ENCODE peak calls at places on chromosomes 16 and 17, in eight cellular contexts. One of them, this sample, is unnamed. For H3K4me1, the result is how much of the 10 kb centered on the place peaks cover.

GRCh38 chr16:85289760-85290625 is 177.7 kb upstream of the CIBAR2 start:
- DNase-seq in suprapubic skin: no peak
- DNase-seq in ascending aorta: no peak
- DNase-seq in cardiac muscle cell: no peak
- DNase-seq in endodermal cell: no peak
- DNase-seq in psoas muscle: no peak
- DNase-seq in right lobe of liver: no peak
- DNase-seq in adipocyte: no peak
- DNase-seq in this sample: no peak

GRCh38 chr17:51487947-51488346 is 227.6 kb downstream of the UTP18 start:
- DNase-seq in suprapubic skin: no peak
- DNase-seq in ascending aorta: no peak
- DNase-seq in cardiac muscle cell: peak
- DNase-seq in endodermal cell: peak
- DNase-seq in psoas muscle: no peak
- DNase-seq in right lobe of liver: no peak
- DNase-seq in adipocyte: no peak
- DNase-seq in this sample: no peak

GRCh38 chr17:1422907-1423306 is 22.9 kb upstream of the YWHAE start:
- DNase-seq in suprapubic skin: no peak
- DNase-seq in ascending aorta: peak
- DNase-seq in cardiac muscle cell: no peak
- DNase-seq in endodermal cell: no peak
- DNase-seq in psoas muscle: no peak
- DNase-seq in right lobe of liver: no peak
- DNase-seq in adipocyte: peak
- DNase-seq in this sample: peak

GRCh38 chr16:4450921-4451619 is 23.4 kb downstream of the NMRAL1 start:
- DNase-seq in suprapubic skin: no peak
- DNase-seq in ascending aorta: no peak
- DNase-seq in cardiac muscle cell: no peak
- DNase-seq in endodermal cell: no peak
- DNase-seq in psoas muscle: no peak
- DNase-seq in right lobe of liver: no peak
- DNase-seq in adipocyte: peak
- DNase-seq in this sample: no peak

GRCh38 chr17:12445331-12445730 is 220.4 kb upstream of the MYOCD start:
- DNase-seq in suprapubic skin: no peak
- DNase-seq in ascending aorta: no peak
- DNase-seq in cardiac muscle cell: no peak
- DNase-seq in endodermal cell: no peak
- DNase-seq in psoas muscle: no peak
- DNase-seq in right lobe of liver: no peak
- DNase-seq in adipocyte: no peak
- DNase-seq in this sample: no peak

GRCh38 chr16:3388325-3388724 is 12.5 kb downstream of the ZSCAN32 start:
- DNase-seq in suprapubic skin: no peak
- DNase-seq in ascending aorta: no peak
- DNase-seq in cardiac muscle cell: no peak
- DNase-seq in endodermal cell: no peak
- DNase-seq in psoas muscle: no peak
- DNase-seq in right lobe of liver: no peak
- DNase-seq in adipocyte: no peak
- DNase-seq in this sample: no peak

GRCh38 chr16:85422374-85423185 is 190.5 kb upstream of the GSE1 start:
- DNase-seq in suprapubic skin: no peak
- DNase-seq in ascending aorta: no peak
- DNase-seq in cardiac muscle cell: peak
- DNase-seq in endodermal cell: peak
- DNase-seq in psoas muscle: no peak
- DNase-seq in right lobe of liver: peak
- DNase-seq in adipocyte: no peak
- DNase-seq in this sample: no peak

GRCh38 chr17:47978324-47978723 is 7.4 kb downstream of the CDK5RAP3 start:
- DNase-seq in suprapubic skin: no peak
- DNase-seq in ascending aorta: no peak
- DNase-seq in cardiac muscle cell: peak
- DNase-seq in endodermal cell: peak
- DNase-seq in psoas muscle: peak
- DNase-seq in right lobe of liver: no peak
- DNase-seq in adipocyte: peak
- DNase-seq in this sample: no peak

GRCh38 chr17:42517516-42517915 is 18.5 kb upstream of the NAGLU start:
- DNase-seq in suprapubic skin: peak
- DNase-seq in ascending aorta: peak
- DNase-seq in cardiac muscle cell: peak
- DNase-seq in endodermal cell: peak
- DNase-seq in psoas muscle: peak
- DNase-seq in right lobe of liver: peak
- DNase-seq in adipocyte: peak
- DNase-seq in this sample: peak

GRCh38 chr16:27228621-27229501 is 25.5 kb downstream of the KDM8 start:
- DNase-seq in suprapubic skin: no peak
- DNase-seq in ascending aorta: no peak
- DNase-seq in cardiac muscle cell: peak
- DNase-seq in endodermal cell: no peak
- DNase-seq in psoas muscle: peak
- DNase-seq in right lobe of liver: no peak
- DNase-seq in adipocyte: no peak
- DNase-seq in this sample: no peak

GRCh38 chr17:3828151-3828851 is 17.7 kb downstream of the NCBP3 start:
- DNase-seq in suprapubic skin: no peak
- DNase-seq in ascending aorta: no peak
- DNase-seq in cardiac muscle cell: no peak
- DNase-seq in endodermal cell: no peak
- DNase-seq in psoas muscle: no peak
- DNase-seq in right lobe of liver: no peak
- DNase-seq in adipocyte: peak
- DNase-seq in this sample: no peak

GRCh38 chr16:47028767-47029377 is 55.4 kb upstream of the DNAJA2 start:
- DNase-seq in suprapubic skin: no peak
- DNase-seq in ascending aorta: no peak
- DNase-seq in cardiac muscle cell: no peak
- DNase-seq in endodermal cell: no peak
- DNase-seq in psoas muscle: no peak
- DNase-seq in right lobe of liver: no peak
- DNase-seq in adipocyte: no peak
- DNase-seq in this sample: no peak

GRCh38 chr17:8941520-8941919 is 24.0 kb downstream of the PIK3R5 start:
- DNase-seq in suprapubic skin: no peak
- DNase-seq in ascending aorta: no peak
- DNase-seq in cardiac muscle cell: no peak
- DNase-seq in endodermal cell: no peak
- DNase-seq in psoas muscle: no peak
- DNase-seq in right lobe of liver: no peak
- DNase-seq in adipocyte: no peak
- DNase-seq in this sample: no peak

GRCh38 chr17:3879181-3879580 is 13.7 kb downstream of the CAMKK1 start:
- DNase-seq in suprapubic skin: no peak
- DNase-seq in ascending aorta: no peak
- DNase-seq in cardiac muscle cell: peak
- DNase-seq in endodermal cell: no peak
- DNase-seq in psoas muscle: peak
- DNase-seq in right lobe of liver: no peak
- DNase-seq in adipocyte: peak
- DNase-seq in this sample: no peak

GRCh38 chr17:52027620-52028019 is 130.9 kb downstream of the CA10 start:
- DNase-seq in suprapubic skin: no peak
- DNase-seq in ascending aorta: no peak
- DNase-seq in cardiac muscle cell: no peak
- DNase-seq in endodermal cell: no peak
- DNase-seq in psoas muscle: no peak
- DNase-seq in right lobe of liver: no peak
- DNase-seq in adipocyte: peak
- DNase-seq in this sample: no peak

GRCh38 chr16:19210175-19210924 is 42.3 kb downstream of the SYT17 start:
- DNase-seq in suprapubic skin: no peak
- DNase-seq in ascending aorta: no peak
- DNase-seq in cardiac muscle cell: no peak
- DNase-seq in endodermal cell: no peak
- DNase-seq in psoas muscle: no peak
- DNase-seq in right lobe of liver: no peak
- DNase-seq in adipocyte: no peak
- DNase-seq in this sample: no peak

DNA sequence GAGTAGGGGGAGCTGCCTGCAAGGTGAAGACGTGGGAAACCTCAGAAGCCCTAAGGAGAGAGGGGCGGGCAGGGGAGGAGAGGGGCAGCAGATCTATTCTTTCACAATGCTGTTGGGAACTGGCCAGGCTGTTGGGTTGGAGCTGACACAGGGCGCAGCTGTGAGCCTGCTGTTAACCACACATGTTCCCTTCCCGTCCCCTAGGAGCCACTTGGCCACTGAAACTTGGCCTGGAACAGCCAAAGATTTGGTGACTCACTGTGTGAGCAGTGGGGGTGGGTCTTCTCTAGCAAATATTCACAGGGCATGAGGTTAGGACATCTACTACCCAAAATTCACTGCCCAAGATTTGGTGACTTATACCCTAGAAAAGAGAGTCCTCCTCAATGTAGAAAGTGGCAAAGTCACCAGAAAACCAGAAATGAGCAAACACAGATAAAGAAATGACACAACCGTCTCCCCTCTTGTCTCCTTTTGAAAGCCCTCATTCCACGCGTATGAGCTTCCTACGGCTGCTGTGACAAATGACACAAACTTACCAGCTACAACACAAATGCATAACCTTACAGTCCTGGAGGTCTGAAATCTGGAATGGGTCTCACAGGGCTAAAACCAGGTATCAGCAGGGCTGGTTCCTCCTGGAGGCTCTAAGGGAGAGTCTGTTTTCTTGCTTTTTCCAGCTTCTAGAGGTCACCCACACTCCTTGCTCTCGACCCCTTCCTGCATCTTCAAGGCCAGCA is 6.3 kb downstream of the TBC1D16 start:
- DNase-seq in suprapubic skin: peak
- DNase-seq in ascending aorta: peak
- DNase-seq in cardiac muscle cell: no peak
- DNase-seq in endodermal cell: peak
- DNase-seq in psoas muscle: peak
- DNase-seq in right lobe of liver: peak
- DNase-seq in adipocyte: peak
- DNase-seq in this sample: peak
- H3K4me3 ChIP-seq in suprapubic skin: no peak
- H3K4me3 ChIP-seq in ascending aorta: peak
- H3K4me3 ChIP-seq in cardiac muscle cell: no peak
- H3K4me3 ChIP-seq in endodermal cell: no peak
- H3K4me3 ChIP-seq in psoas muscle: no peak
- H3K4me3 ChIP-seq in right lobe of liver: no peak
- H3K4me3 ChIP-seq in adipocyte: peak
- H3K4me3 ChIP-seq in this sample: peak

GRCh38 chr16:68759062-68759461 is 22.0 kb downstream of the CDH1 start:
- DNase-seq in suprapubic skin: no peak
- DNase-seq in ascending aorta: no peak
- DNase-seq in cardiac muscle cell: no peak
- DNase-seq in endodermal cell: no peak
- DNase-seq in psoas muscle: no peak
- DNase-seq in right lobe of liver: no peak
- DNase-seq in adipocyte: no peak
- DNase-seq in this sample: no peak
- H3K4me1 ChIP-seq in suprapubic skin: half or more
- H3K4me1 ChIP-seq in ascending aorta: under half
- H3K4me1 ChIP-seq in cardiac muscle cell: under half
- H3K4me1 ChIP-seq in endodermal cell: under half
- H3K4me1 ChIP-seq in psoas muscle: under half
- H3K4me1 ChIP-seq in right lobe of liver: under half
- H3K4me1 ChIP-seq in adipocyte: under half
- H3K4me1 ChIP-seq in this sample: under half

DNA sequence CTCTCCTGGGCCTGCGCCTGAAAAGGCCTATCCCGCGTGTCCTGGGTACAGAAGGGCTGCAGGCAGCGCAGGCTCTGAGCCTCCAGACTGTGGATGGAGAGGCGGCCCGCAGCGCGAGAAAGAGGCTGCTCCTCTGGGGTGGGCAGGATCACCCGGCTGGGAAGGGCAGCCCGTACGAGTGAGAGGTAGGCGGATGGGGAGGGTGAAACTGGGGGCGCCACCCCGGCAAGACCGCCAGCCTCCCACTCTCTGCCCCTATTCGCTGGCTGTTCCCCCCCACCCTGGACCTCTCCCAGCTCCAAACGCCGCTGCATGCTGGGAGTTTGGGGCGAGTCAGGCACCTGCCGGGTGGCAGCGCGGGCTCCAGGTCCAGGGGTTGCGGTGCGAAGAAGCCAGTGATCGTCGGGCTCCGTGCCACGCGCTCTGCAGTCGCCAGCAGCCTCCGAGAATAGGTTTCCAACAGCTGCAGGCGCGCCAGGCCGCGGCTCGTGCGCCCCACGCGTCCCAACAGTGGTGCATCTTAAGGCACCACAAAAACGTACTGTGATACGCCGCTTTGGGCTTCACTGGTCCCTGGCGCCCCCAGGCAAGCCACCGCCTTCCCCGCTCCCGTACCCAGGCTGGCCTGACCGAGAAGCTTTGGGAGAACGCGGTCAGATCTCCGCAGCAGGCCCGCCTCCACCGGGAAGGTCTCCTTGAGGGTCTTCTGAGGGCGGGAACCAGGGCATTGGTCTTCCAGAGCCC is 1.1 kb downstream of the NOXO1 start:
- DNase-seq in suprapubic skin: no peak
- DNase-seq in ascending aorta: no peak
- DNase-seq in cardiac muscle cell: no peak
- DNase-seq in endodermal cell: peak
- DNase-seq in psoas muscle: no peak
- DNase-seq in right lobe of liver: no peak
- DNase-seq in adipocyte: no peak
- DNase-seq in this sample: no peak
- H3K4me3 ChIP-seq in suprapubic skin: peak
- H3K4me3 ChIP-seq in ascending aorta: no peak
- H3K4me3 ChIP-seq in cardiac muscle cell: no peak
- H3K4me3 ChIP-seq in endodermal cell: no peak
- H3K4me3 ChIP-seq in psoas muscle: no peak
- H3K4me3 ChIP-seq in right lobe of liver: no peak
- H3K4me3 ChIP-seq in adipocyte: no peak
- H3K4me3 ChIP-seq in this sample: no peak

DNA sequence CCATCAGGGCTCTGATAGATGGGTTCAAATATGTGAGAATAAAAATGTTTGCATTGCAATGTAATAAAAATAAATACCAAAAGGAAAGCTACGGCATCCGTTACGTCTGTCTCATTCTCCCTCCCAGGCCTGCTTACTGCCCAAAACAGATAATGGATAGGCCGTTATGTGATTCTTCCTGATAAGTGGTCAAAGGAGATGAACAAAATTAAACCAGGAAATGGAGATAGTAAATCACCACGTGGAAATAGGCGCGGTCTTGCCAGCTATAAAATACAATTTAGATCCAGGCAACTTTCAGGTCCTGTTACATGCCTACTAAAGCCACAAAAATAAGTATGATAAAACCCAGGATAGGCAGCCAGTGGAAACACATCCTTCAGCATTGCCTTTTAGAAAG is 49.5 kb upstream of the CCL1 start:
- DNase-seq in suprapubic skin: no peak
- DNase-seq in ascending aorta: no peak
- DNase-seq in cardiac muscle cell: no peak
- DNase-seq in endodermal cell: no peak
- DNase-seq in psoas muscle: no peak
- DNase-seq in right lobe of liver: no peak
- DNase-seq in adipocyte: no peak
- DNase-seq in this sample: no peak
- H3K4me1 ChIP-seq in suprapubic skin: under half
- H3K4me1 ChIP-seq in ascending aorta: under half
- H3K4me1 ChIP-seq in cardiac muscle cell: under half
- H3K4me1 ChIP-seq in endodermal cell: under half
- H3K4me1 ChIP-seq in psoas muscle: under half
- H3K4me1 ChIP-seq in right lobe of liver: under half
- H3K4me1 ChIP-seq in adipocyte: under half
- H3K4me1 ChIP-seq in this sample: under half